ENCODE peak calls at places on chromosomes 16 and 17, in six cellular contexts. One of them, this sample, is unnamed.

GRCh38 chr16:12067714-12068401 is 91.3 kb downstream of the SNX29 start:
- DNase-seq in A549: peak
- DNase-seq in K562: peak
- DNase-seq in endothelial cell of umbilical vein: peak
- DNase-seq in GM12878: no peak
- DNase-seq in HepG2: peak
- DNase-seq in this sample: peak

GRCh38 chr16:48013476-48013875 is 142.3 kb downstream of the ABCC12 start:
- DNase-seq in endothelial cell of umbilical vein: no peak
- DNase-seq in A549: no peak
- DNase-seq in GM12878: no peak
- DNase-seq in K562: no peak
- DNase-seq in HepG2: no peak
- DNase-seq in this sample: no peak

GRCh38 chr17:81417049-81417878 is 22.0 kb downstream of the BAHCC1 start:
- DNase-seq in HepG2: no peak
- DNase-seq in endothelial cell of umbilical vein: no peak
- DNase-seq in GM12878: no peak
- DNase-seq in K562: no peak
- DNase-seq in A549: no peak
- DNase-seq in this sample: no peak

GRCh38 chr16:89040391-89040790 is 53.3 kb upstream of the ACSF3 start:
- DNase-seq in GM12878: no peak
- DNase-seq in A549: no peak
- DNase-seq in K562: no peak
- DNase-seq in HepG2: no peak
- DNase-seq in endothelial cell of umbilical vein: no peak
- DNase-seq in this sample: no peak

GRCh38 chr16:27221576-27222498 is 18.5 kb downstream of the KDM8 start:
- DNase-seq in K562: no peak
- DNase-seq in endothelial cell of umbilical vein: no peak
- DNase-seq in A549: no peak
- DNase-seq in HepG2: no peak
- DNase-seq in GM12878: no peak
- DNase-seq in this sample: no peak

GRCh38 chr17:17567631-17568030 is 23.9 kb downstream of the PEMT start:
- DNase-seq in endothelial cell of umbilical vein: no peak
- DNase-seq in GM12878: no peak
- DNase-seq in HepG2: no peak
- DNase-seq in A549: no peak
- DNase-seq in K562: no peak
- DNase-seq in this sample: no peak

GRCh38 chr16:57786632-57787518 is 15.4 kb downstream of the KIFC3 start:
- DNase-seq in A549: no peak
- DNase-seq in K562: no peak
- DNase-seq in HepG2: no peak
- DNase-seq in GM12878: no peak
- DNase-seq in endothelial cell of umbilical vein: no peak
- DNase-seq in this sample: no peak

GRCh38 chr16:86735727-86736126 is 157.4 kb downstream of the FOXL1 start:
- DNase-seq in A549: no peak
- DNase-seq in endothelial cell of umbilical vein: no peak
- DNase-seq in HepG2: no peak
- DNase-seq in GM12878: no peak
- DNase-seq in K562: no peak
- DNase-seq in this sample: no peak

GRCh38 chr17:42682400-42683384 is at the start of gene CNTNAP1:
- DNase-seq in HepG2: peak
- DNase-seq in endothelial cell of umbilical vein: peak
- DNase-seq in A549: peak
- DNase-seq in K562: no peak
- DNase-seq in GM12878: no peak
- DNase-seq in this sample: peak

GRCh38 chr17:9907883-9908648 is 3.0 kb upstream of the RCVRN start:
- DNase-seq in HepG2: no peak
- DNase-seq in K562: no peak
- DNase-seq in endothelial cell of umbilical vein: no peak
- DNase-seq in GM12878: no peak
- DNase-seq in A549: peak
- DNase-seq in this sample: no peak

GRCh38 chr16:75097941-75098897 is 18.4 kb downstream of the LDHD start:
- DNase-seq in K562: no peak
- DNase-seq in GM12878: no peak
- DNase-seq in A549: no peak
- DNase-seq in endothelial cell of umbilical vein: no peak
- DNase-seq in HepG2: no peak
- DNase-seq in this sample: no peak

GRCh38 chr16:69796285-69797118 is 34.4 kb downstream of the WWP2 start:
- DNase-seq in A549: peak
- DNase-seq in GM12878: no peak
- DNase-seq in endothelial cell of umbilical vein: peak
- DNase-seq in K562: peak
- DNase-seq in HepG2: peak
- DNase-seq in this sample: peak

GRCh38 chr16:20866161-20866772 is 33.9 kb downstream of the DCUN1D3 start:
- DNase-seq in K562: peak
- DNase-seq in GM12878: no peak
- DNase-seq in HepG2: peak
- DNase-seq in A549: peak
- DNase-seq in endothelial cell of umbilical vein: peak
- DNase-seq in this sample: peak

GRCh38 chr16:47413041-47413440 is 47.8 kb downstream of the ITFG1 start:
- DNase-seq in K562: no peak
- DNase-seq in A549: no peak
- DNase-seq in endothelial cell of umbilical vein: no peak
- DNase-seq in GM12878: no peak
- DNase-seq in HepG2: no peak
- DNase-seq in this sample: no peak

DNA sequence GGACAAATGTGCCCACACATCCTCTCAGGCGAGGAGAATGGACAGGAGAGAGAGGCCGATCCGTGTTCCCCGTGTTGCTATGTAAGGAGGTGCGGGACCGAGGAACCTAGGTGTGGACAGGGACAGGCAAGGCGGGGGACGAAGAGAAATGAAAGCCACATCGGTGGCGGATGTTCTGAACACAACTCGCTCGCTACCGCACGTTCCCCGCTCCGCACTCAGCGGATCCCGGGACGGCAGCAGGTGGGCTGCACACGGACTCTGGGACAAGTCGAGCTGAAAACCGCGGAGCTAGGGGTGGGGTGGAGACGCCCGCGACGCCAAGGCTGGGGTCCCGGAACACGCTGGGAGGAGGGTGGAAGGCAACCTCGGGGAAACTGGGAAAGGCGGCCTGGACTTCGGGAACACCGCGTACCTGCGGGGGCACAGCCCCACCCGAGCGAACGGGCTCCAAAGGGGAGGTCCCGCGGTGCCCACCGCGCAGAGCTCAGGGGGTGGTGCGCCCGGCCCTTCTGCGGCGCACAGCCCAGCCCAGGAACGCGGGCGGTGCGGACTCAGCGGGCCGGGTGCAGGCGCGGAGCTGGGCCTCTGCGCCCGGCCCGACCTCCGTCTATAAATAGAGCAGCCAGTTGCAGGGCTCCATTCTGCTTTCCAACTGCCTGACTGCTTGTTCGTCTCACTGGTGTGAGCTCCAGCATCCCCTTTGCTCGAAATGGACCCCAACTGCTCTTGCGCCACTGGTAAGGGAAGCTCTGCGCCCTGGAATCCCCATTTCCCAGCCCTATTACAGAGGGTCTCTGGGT is at the start of gene MT1E:
- DNase-seq in HepG2: peak
- DNase-seq in GM12878: no peak
- DNase-seq in endothelial cell of umbilical vein: peak
- DNase-seq in K562: no peak
- DNase-seq in A549: no peak
- DNase-seq in this sample: peak
- TF ChIP-seq POLR2A in HepG2: peak
- TF ChIP-seq POLR2A in GM12878: no peak
- TF ChIP-seq POLR2A in endothelial cell of umbilical vein: peak
- TF ChIP-seq POLR2A in K562: no peak
- TF ChIP-seq POLR2A in A549: no peak
- TF ChIP-seq POLR2A in this sample: no peak

DNA sequence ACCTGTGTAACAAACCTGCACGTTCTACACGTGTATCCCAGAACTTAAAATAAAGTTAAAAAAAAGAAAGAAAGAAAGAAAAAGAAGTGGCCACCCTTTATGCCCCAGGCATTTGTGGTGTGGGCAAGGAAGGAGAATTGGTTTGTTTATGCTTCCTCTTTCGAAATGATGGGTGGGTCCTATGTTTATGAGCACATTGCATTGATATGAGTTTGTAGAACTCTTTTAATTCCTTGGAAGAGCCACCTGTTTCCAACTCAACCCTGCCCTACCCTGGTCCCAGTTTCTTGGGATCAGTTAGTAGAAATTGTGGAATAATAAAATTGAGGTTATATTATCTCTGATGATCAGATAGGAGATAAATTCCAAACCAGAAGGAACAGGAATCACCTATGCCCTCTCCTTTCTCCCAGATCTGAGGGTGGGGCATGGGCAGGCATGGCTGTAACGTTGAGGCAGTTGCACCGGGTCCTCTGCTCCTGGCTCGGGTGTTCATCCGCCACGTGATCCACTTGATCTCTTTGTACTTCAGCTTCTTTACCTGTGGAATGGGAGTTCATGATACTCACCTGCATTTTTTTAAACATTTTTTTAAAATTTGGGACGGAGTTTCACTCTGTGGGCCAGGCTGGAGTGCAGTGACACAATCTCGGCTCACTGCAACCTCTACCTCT is 15.9 kb downstream of the CHAD start:
- DNase-seq in HepG2: no peak
- DNase-seq in GM12878: peak
- DNase-seq in A549: no peak
- DNase-seq in endothelial cell of umbilical vein: no peak
- DNase-seq in K562: no peak
- DNase-seq in this sample: peak
- TF ChIP-seq MYC in HepG2: no peak
- TF ChIP-seq MYC in GM12878: no peak
- TF ChIP-seq MYC in A549: no peak
- TF ChIP-seq MYC in endothelial cell of umbilical vein: no peak
- TF ChIP-seq MYC in K562: no peak
- TF ChIP-seq MYC in this sample: peak

GRCh38 chr17:63523256-63523869 is at the start of gene KCNH6:
- DNase-seq in GM12878: no peak
- DNase-seq in HepG2: no peak
- DNase-seq in K562: no peak
- DNase-seq in endothelial cell of umbilical vein: no peak
- DNase-seq in A549: no peak
- DNase-seq in this sample: no peak

GRCh38 chr17:63517825-63518534 is 5.2 kb upstream of the KCNH6 start:
- DNase-seq in HepG2: no peak
- DNase-seq in K562: no peak
- DNase-seq in endothelial cell of umbilical vein: no peak
- DNase-seq in GM12878: no peak
- DNase-seq in A549: no peak
- DNase-seq in this sample: no peak

GRCh38 chr17:63516910-63517824 is 6.0 kb upstream of the KCNH6 start:
- DNase-seq in A549: peak
- DNase-seq in HepG2: peak
- DNase-seq in K562: no peak
- DNase-seq in endothelial cell of umbilical vein: no peak
- DNase-seq in GM12878: peak
- DNase-seq in this sample: peak

GRCh38 chr17:63519116-63519881 is 3.9 kb upstream of the KCNH6 start:
- DNase-seq in endothelial cell of umbilical vein: no peak
- DNase-seq in A549: no peak
- DNase-seq in K562: no peak
- DNase-seq in HepG2: no peak
- DNase-seq in GM12878: no peak
- DNase-seq in this sample: no peak

DNA sequence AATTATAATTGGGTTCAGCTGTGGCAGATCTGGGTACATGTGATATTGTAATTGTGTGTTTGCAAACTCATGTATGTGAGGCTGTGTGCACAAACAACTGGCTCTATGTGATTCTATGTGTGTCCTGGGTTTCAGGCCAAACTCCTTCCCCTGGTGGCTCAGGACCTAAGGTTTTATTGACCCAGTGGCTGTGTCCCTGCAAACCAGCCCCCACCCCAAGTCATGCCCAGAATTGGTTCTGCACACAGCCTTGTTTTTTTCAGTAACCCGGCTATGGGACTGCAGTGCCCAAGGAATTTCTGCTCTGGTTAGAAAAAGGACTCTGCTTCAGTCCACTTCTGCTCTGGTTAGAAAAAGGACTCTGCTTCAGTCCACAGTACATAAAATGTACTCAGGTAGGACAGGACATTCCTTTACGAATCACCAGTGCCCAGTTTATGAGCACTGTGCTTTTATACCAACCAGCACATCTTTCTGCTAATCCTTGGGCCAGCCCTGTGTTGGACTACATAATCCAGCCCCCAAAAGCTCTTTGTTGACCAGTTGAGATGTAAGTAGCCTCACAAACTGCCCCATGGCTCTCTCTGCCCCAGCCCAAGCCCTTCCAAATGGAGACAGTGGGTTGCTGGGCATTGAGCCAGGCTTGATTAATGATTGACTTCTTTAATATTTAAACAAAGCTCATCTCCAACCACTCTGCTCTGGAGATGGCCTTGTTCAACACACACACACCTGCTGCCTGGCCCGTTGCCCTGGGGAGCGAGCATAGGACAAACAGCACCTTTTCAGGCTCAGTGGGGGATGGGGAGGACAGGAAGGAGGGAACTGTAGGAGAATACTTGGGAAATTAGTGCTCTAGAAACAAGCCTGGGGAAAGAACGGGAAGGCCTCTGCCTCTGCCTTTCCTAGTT is 2.9 kb upstream of the KCNH6 start:
- DNase-seq in endothelial cell of umbilical vein: no peak
- DNase-seq in A549: peak
- DNase-seq in K562: no peak
- DNase-seq in HepG2: peak
- DNase-seq in GM12878: no peak
- DNase-seq in this sample: no peak
- TF ChIP-seq MAX in endothelial cell of umbilical vein: no peak
- TF ChIP-seq MAX in A549: no peak
- TF ChIP-seq MAX in K562: no peak
- TF ChIP-seq MAX in HepG2: peak
- TF ChIP-seq MAX in GM12878: no peak
- TF ChIP-seq MAX in this sample: no peak

GRCh38 chr17:45290269-45290765 is 26.5 kb downstream of the MAP3K14 start:
- DNase-seq in GM12878: no peak
- DNase-seq in A549: no peak
- DNase-seq in HepG2: no peak
- DNase-seq in K562: no peak
- DNase-seq in endothelial cell of umbilical vein: no peak
- DNase-seq in this sample: no peak

GRCh38 chr17:45287526-45288264 is 25.8 kb upstream of the SPATA32 start:
- DNase-seq in GM12878: no peak
- DNase-seq in K562: no peak
- DNase-seq in HepG2: no peak
- DNase-seq in endothelial cell of umbilical vein: no peak
- DNase-seq in A549: no peak
- DNase-seq in this sample: no peak

GRCh38 chr17:45291170-45291805 is 25.5 kb downstream of the MAP3K14 start:
- DNase-seq in A549: no peak
- DNase-seq in GM12878: no peak
- DNase-seq in HepG2: no peak
- DNase-seq in endothelial cell of umbilical vein: no peak
- DNase-seq in K562: no peak
- DNase-seq in this sample: peak

GRCh38 chr17:45289316-45290268 is 27.2 kb downstream of the MAP3K14 start:
- DNase-seq in endothelial cell of umbilical vein: no peak
- DNase-seq in A549: no peak
- DNase-seq in HepG2: no peak
- DNase-seq in GM12878: no peak
- DNase-seq in K562: no peak
- DNase-seq in this sample: no peak

GRCh38 chr17:45288825-45289224 is 26.9 kb upstream of the SPATA32 start:
- DNase-seq in HepG2: no peak
- DNase-seq in K562: no peak
- DNase-seq in GM12878: no peak
- DNase-seq in endothelial cell of umbilical vein: no peak
- DNase-seq in A549: no peak
- DNase-seq in this sample: no peak
- TF ChIP-seq POLR2A in HepG2: no peak
- TF ChIP-seq POLR2A in K562: no peak
- TF ChIP-seq POLR2A in GM12878: no peak
- TF ChIP-seq POLR2A in endothelial cell of umbilical vein: no peak
- TF ChIP-seq POLR2A in A549: no peak
- TF ChIP-seq POLR2A in this sample: no peak

This sample was measured in NB4.